ENCODE peak calls at places on chromosomes 4 and X, in six cellular contexts. U, O, Y, C, Q and J are unnamed samples.

GRCh38 chrX:108304210-108304609 is 134.0 kb downstream of the COL4A6 start:
- DNase-seq in U (no peak), O (no peak), Y (peak; percentile 52), C (peak; percentile 7), Q (no peak), J (no peak)

GRCh38 chr4:53196872-53197759 is 168.7 kb downstream of the SCFD2 start:
- DNase-seq in U (no peak), O (no peak), Y (peak; percentile 95), C (peak; percentile 90), Q (peak; percentile 55), J (no peak)

GRCh38 chr4:41692717-41693345 is 55.7 kb downstream of the PHOX2B start:
- DNase-seq in U (no peak), O (peak; percentile 48), Y (peak; percentile 70), C (peak; percentile 59), Q (peak; percentile 13), J (no peak)

GRCh38 chr4:137623013-137623412 is 90.7 kb upstream of the PCDH18 start:
- DNase-seq in U (no peak), O (no peak), Y (peak; percentile 11), C (no peak), Q (no peak), J (no peak)

GRCh38 chr4:168853770-168854169 is 156.3 kb downstream of the CBR4 start:
- DNase-seq in U (no peak), O (no peak), Y (no peak), C (no peak), Q (no peak), J (no peak)

GRCh38 chrX:135384161-135384836 is 37.4 kb upstream of the SMIM10L2A start:
- DNase-seq in U (peak; percentile 24), O (no peak), Y (no peak), C (no peak), Q (peak; percentile 80), J (no peak)

GRCh38 chr4:133565379-133565778 is 416.3 kb downstream of the PCDH10 start:
- DNase-seq in U (no peak), O (no peak), Y (peak; percentile 79), C (peak; percentile 7), Q (no peak), J (no peak)

GRCh38 chr4:77145806-77146425 is 11.1 kb upstream of the CCNG2 start:
- DNase-seq in U (no peak), O (no peak), Y (peak; percentile 38), C (no peak), Q (no peak), J (no peak)

GRCh38 chr4:97720869-97721432 is 422.3 kb downstream of the STPG2 start:
- DNase-seq in U (no peak), O (no peak), Y (peak; percentile 69), C (no peak), Q (no peak), J (no peak)

GRCh38 chr4:67288964-67289363 is 256.3 kb downstream of the CENPC start:
- DNase-seq in U (no peak), O (no peak), Y (peak; percentile 15), C (no peak), Q (no peak), J (no peak)

GRCh38 chr4:13516315-13516860 is 27.9 kb downstream of the NKX3-2 start:
- DNase-seq in U (no peak), O (no peak), Y (no peak), C (no peak), Q (no peak), J (no peak)

GRCh38 chr4:4461850-4462249 is 74.9 kb downstream of the NSG1 start:
- DNase-seq in U (peak; percentile 67), O (no peak), Y (no peak), C (no peak), Q (peak; percentile 88), J (no peak)

GRCh38 chr4:20840648-20841190 is 140.5 kb downstream of the PACRGL start:
- DNase-seq in U (no peak), O (no peak), Y (peak; percentile 21), C (no peak), Q (no peak), J (no peak)

GRCh38 chr4:42478941-42479340 is 81.7 kb downstream of the SHISA3 start:
- DNase-seq in U (no peak), O (no peak), Y (no peak), C (no peak), Q (no peak), J (no peak)

GRCh38 chr4:27100713-27101112 is 240.1 kb downstream of the STIM2 start:
- DNase-seq in U (no peak), O (no peak), Y (no peak), C (no peak), Q (no peak), J (no peak)

GRCh38 chr4:159105063-159105414 is 2.2 kb downstream of the RAPGEF2 start:
- DNase-seq in U (no peak), O (no peak), Y (no peak), C (peak; percentile 61), Q (no peak), J (no peak)

GRCh38 chr4:23060776-23061175 is 368.0 kb downstream of the GBA3 start:
- DNase-seq in U (no peak), O (no peak), Y (no peak), C (no peak), Q (no peak), J (no peak)

GRCh38 chr4:44056721-44057151 is 391.9 kb downstream of the KCTD8 start:
- DNase-seq in U (no peak), O (no peak), Y (no peak), C (no peak), Q (no peak), J (no peak)

GRCh38 chrX:22059800-22060199 is 27.7 kb downstream of the PHEX start:
- DNase-seq in U (no peak), O (no peak), Y (no peak), C (no peak), Q (no peak), J (no peak)

GRCh38 chrX:49761481-49761880 is 65.7 kb upstream of the PAGE1 start:
- DNase-seq in U (no peak), O (no peak), Y (peak; percentile 16), C (peak; percentile 12), Q (peak; percentile 18), J (no peak)

GRCh38 chrX:71056857-71057256 is 11.3 kb downstream of the SNX12 start:
- DNase-seq in U (no peak), O (no peak), Y (peak; percentile 63), C (peak; percentile 64), Q (no peak), J (no peak)

GRCh38 chr4:76854858-76855257 is 43.1 kb downstream of the SOWAHB start:
- DNase-seq in U (no peak), O (no peak), Y (no peak), C (no peak), Q (no peak), J (no peak)

GRCh38 chr4:23956601-23957364 is 66.9 kb upstream of the PPARGC1A start:
- DNase-seq in U (no peak), O (no peak), Y (no peak), C (peak; percentile 43), Q (no peak), J (no peak)

GRCh38 chr4:25058796-25059195 is 28.1 kb upstream of the LGI2 start:
- DNase-seq in U (no peak), O (no peak), Y (no peak), C (no peak), Q (no peak), J (no peak)

GRCh38 chrX:85223359-85223758 is 20.2 kb downstream of the SATL1 start:
- DNase-seq in U (no peak), O (no peak), Y (no peak), C (no peak), Q (no peak), J (no peak)

DNA sequence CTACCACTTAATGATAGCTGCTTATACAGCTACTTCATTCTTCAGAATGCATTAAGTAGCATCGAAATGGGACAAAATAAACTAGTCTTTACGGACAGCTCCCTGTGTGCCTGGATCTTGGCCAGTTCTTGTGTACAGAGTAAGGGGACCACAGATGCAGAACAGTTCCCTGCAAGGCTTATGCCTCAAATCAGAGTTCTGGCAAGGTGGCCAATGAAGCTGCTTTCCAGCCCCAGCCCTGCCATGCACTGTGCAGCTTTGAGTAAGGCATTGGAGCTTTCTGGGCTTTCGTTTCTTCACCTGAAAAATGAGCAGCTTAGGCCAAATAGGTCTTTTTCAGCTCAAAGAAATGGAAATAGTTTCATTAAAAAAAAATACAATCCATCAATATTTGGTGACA is 14.2 kb downstream of the CLNK start:
- DNase-seq in U (no peak), O (no peak), Y (no peak), C (no peak), Q (no peak), J (no peak)
- H3K4me1 ChIP-seq in U (peaks cover 15% of the 10 kb centered on the region), O (no peaks in the 10 kb centered on the region), Y (no peaks in the 10 kb centered on the region), C (no peaks in the 10 kb centered on the region), Q (peaks cover 23% of the 10 kb centered on the region), J (no peaks in the 10 kb centered on the region)

GRCh38 chr4:55181606-55182005 is 56.2 kb upstream of the KDR start:
- DNase-seq in U (no peak), O (no peak), Y (peak; percentile 82), C (peak; percentile 42), Q (no peak), J (no peak)

GRCh38 chr4:55183926-55184599 is 58.7 kb upstream of the KDR start:
- DNase-seq in U (no peak), O (no peak), Y (peak; percentile 97), C (peak; percentile 97), Q (no peak), J (no peak)

GRCh38 chr4:55178226-55179005 is 53.0 kb upstream of the KDR start:
- DNase-seq in U (no peak), O (no peak), Y (no peak), C (no peak), Q (no peak), J (no peak)

GRCh38 chr4:55177461-55177860 is 52.1 kb upstream of the KDR start:
- DNase-seq in U (no peak), O (no peak), Y (no peak), C (no peak), Q (no peak), J (no peak)

GRCh38 chr4:55180980-55181379 is 55.6 kb upstream of the KDR start:
- DNase-seq in U (no peak), O (no peak), Y (no peak), C (no peak), Q (no peak), J (no peak)
- H3K4me1 ChIP-seq in U (no peaks in the 10 kb centered on the region), O (no peaks in the 10 kb centered on the region), Y (peaks cover 37% of the 10 kb centered on the region), C (peaks cover 10% of the 10 kb centered on the region), Q (no peaks in the 10 kb centered on the region), J (peaks cover 17% of the 10 kb centered on the region)

GRCh38 chrX:37817579-37817978 is 29.8 kb downstream of the DYNLT3 start:
- DNase-seq in U (no peak), O (no peak), Y (no peak), C (no peak), Q (no peak), J (no peak)

GRCh38 chrX:37816766-37817165 is 30.6 kb downstream of the DYNLT3 start:
- DNase-seq in U (no peak), O (no peak), Y (no peak), C (no peak), Q (no peak), J (no peak)

GRCh38 chrX:37818031-37818430 is 29.3 kb downstream of the DYNLT3 start:
- DNase-seq in U (no peak), O (no peak), Y (no peak), C (no peak), Q (no peak), J (no peak)

GRCh38 chrX:37815366-37815765 is 32.0 kb downstream of the DYNLT3 start:
- DNase-seq in U (no peak), O (no peak), Y (no peak), C (no peak), Q (no peak), J (no peak)

GRCh38 chrX:37817176-37817575 is 30.2 kb downstream of the DYNLT3 start:
- DNase-seq in U (no peak), O (no peak), Y (no peak), C (no peak), Q (no peak), J (no peak)
- H3K4me1 ChIP-seq in U (no peaks in the 10 kb centered on the region), O (no peaks in the 10 kb centered on the region), Y (no peaks in the 10 kb centered on the region), C (no peaks in the 10 kb centered on the region), Q (no peaks in the 10 kb centered on the region), J (no peaks in the 10 kb centered on the region)

GRCh38 chrX:3951859-3952258 is 238.4 kb upstream of the PRKX start:
- DNase-seq in U (no peak), O (no peak), Y (no peak), C (no peak), Q (no peak), J (no peak)
- H3K4me1 ChIP-seq in U (no peaks in the 10 kb centered on the region), O (no peaks in the 10 kb centered on the region), Y (no peaks in the 10 kb centered on the region), C (no peaks in the 10 kb centered on the region), Q (no peaks in the 10 kb centered on the region), J (no peaks in the 10 kb centered on the region)